ENCODE peak calls at places on chromosomes 4 and X, in eight cellular contexts. One of them, this sample, is unnamed.

GRCh38 chrX:39445336-39445735 is 644.1 kb downstream of the MID1IP1 start:
- DNase-seq in GM12878: no peak
- DNase-seq in upper lobe of right lung: no peak
- DNase-seq in CD4-positive, alpha-beta T cell: peak
- DNase-seq in pancreas: no peak
- DNase-seq in fibroblast of pulmonary artery: peak
- DNase-seq in SK-N-SH: no peak
- DNase-seq in dorsolateral prefrontal cortex: no peak
- DNase-seq in this sample: no peak

GRCh38 chr4:161767116-161767515 is 396.7 kb downstream of the FSTL5 start:
- DNase-seq in GM12878: no peak
- DNase-seq in upper lobe of right lung: no peak
- DNase-seq in CD4-positive, alpha-beta T cell: no peak
- DNase-seq in pancreas: no peak
- DNase-seq in fibroblast of pulmonary artery: peak
- DNase-seq in SK-N-SH: no peak
- DNase-seq in dorsolateral prefrontal cortex: no peak
- DNase-seq in this sample: no peak

GRCh38 chr4:151356510-151356909 is 31.1 kb upstream of the SH3D19 start:
- DNase-seq in GM12878: no peak
- DNase-seq in upper lobe of right lung: no peak
- DNase-seq in CD4-positive, alpha-beta T cell: no peak
- DNase-seq in pancreas: no peak
- DNase-seq in fibroblast of pulmonary artery: peak
- DNase-seq in SK-N-SH: no peak
- DNase-seq in dorsolateral prefrontal cortex: no peak
- DNase-seq in this sample: no peak

GRCh38 chrX:66684196-66684595 is 45.3 kb upstream of the EDA2R start:
- DNase-seq in GM12878: no peak
- DNase-seq in upper lobe of right lung: no peak
- DNase-seq in CD4-positive, alpha-beta T cell: no peak
- DNase-seq in pancreas: no peak
- DNase-seq in fibroblast of pulmonary artery: peak
- DNase-seq in SK-N-SH: no peak
- DNase-seq in dorsolateral prefrontal cortex: no peak
- DNase-seq in this sample: no peak

GRCh38 chr4:12116009-12116542 is 687.4 kb upstream of the HS3ST1 start:
- DNase-seq in GM12878: no peak
- DNase-seq in upper lobe of right lung: no peak
- DNase-seq in CD4-positive, alpha-beta T cell: no peak
- DNase-seq in pancreas: no peak
- DNase-seq in fibroblast of pulmonary artery: no peak
- DNase-seq in SK-N-SH: no peak
- DNase-seq in dorsolateral prefrontal cortex: no peak
- DNase-seq in this sample: no peak

GRCh38 chrX:69506617-69507499 is 2.7 kb downstream of the NALF2 start:
- DNase-seq in GM12878: no peak
- DNase-seq in upper lobe of right lung: no peak
- DNase-seq in CD4-positive, alpha-beta T cell: no peak
- DNase-seq in pancreas: peak
- DNase-seq in fibroblast of pulmonary artery: peak
- DNase-seq in SK-N-SH: no peak
- DNase-seq in dorsolateral prefrontal cortex: no peak
- DNase-seq in this sample: no peak

GRCh38 chrX:140664939-140665338 is 44.6 kb upstream of the LINC00632 start:
- DNase-seq in GM12878: no peak
- DNase-seq in upper lobe of right lung: no peak
- DNase-seq in CD4-positive, alpha-beta T cell: no peak
- DNase-seq in pancreas: no peak
- DNase-seq in fibroblast of pulmonary artery: peak
- DNase-seq in SK-N-SH: peak
- DNase-seq in dorsolateral prefrontal cortex: no peak
- DNase-seq in this sample: no peak

GRCh38 chr4:151197258-151197657 is 79.7 kb upstream of the PRSS48 start:
- DNase-seq in GM12878: no peak
- DNase-seq in upper lobe of right lung: no peak
- DNase-seq in CD4-positive, alpha-beta T cell: no peak
- DNase-seq in pancreas: no peak
- DNase-seq in fibroblast of pulmonary artery: peak
- DNase-seq in SK-N-SH: no peak
- DNase-seq in dorsolateral prefrontal cortex: no peak
- DNase-seq in this sample: no peak

GRCh38 chr4:71441186-71442169 is 102.7 kb downstream of the SLC4A4 start:
- DNase-seq in GM12878: no peak
- DNase-seq in upper lobe of right lung: no peak
- DNase-seq in CD4-positive, alpha-beta T cell: no peak
- DNase-seq in pancreas: no peak
- DNase-seq in fibroblast of pulmonary artery: no peak
- DNase-seq in SK-N-SH: no peak
- DNase-seq in dorsolateral prefrontal cortex: no peak
- DNase-seq in this sample: no peak

DNA sequence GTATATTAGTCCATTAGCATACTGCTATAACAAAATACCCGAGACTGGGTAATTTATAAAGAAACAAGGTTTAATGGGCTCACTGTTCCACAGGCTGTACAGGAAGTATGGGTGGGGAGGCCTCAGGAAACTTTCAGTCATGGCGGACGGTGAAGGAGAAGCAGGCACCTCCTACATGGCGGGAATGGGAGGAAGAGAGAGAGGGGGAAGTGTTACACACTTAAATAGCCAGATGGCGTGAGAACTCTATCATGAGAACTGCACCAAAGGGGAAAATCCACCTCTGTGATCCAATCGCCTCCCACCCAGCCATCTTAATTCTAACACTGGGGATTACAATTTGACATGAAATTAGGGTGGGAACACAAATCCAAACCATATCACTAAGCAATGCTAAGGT is 98.9 kb upstream of the SH3RF1 start:
- DNase-seq in GM12878: no peak
- DNase-seq in upper lobe of right lung: no peak
- DNase-seq in CD4-positive, alpha-beta T cell: no peak
- DNase-seq in pancreas: no peak
- DNase-seq in fibroblast of pulmonary artery: no peak
- DNase-seq in SK-N-SH: no peak
- DNase-seq in dorsolateral prefrontal cortex: no peak
- DNase-seq in this sample: no peak
- TF ChIP-seq CTCF in GM12878: no peak
- TF ChIP-seq CTCF in upper lobe of right lung: no peak
- TF ChIP-seq CTCF in CD4-positive, alpha-beta T cell: no peak
- TF ChIP-seq CTCF in pancreas: no peak
- TF ChIP-seq CTCF in fibroblast of pulmonary artery: no peak
- TF ChIP-seq CTCF in SK-N-SH: no peak
- TF ChIP-seq CTCF in dorsolateral prefrontal cortex: no peak
- TF ChIP-seq CTCF in this sample: no peak

GRCh38 chrX:111007238-111007637 is 88.8 kb upstream of the PAK3 start:
- DNase-seq in GM12878: no peak
- DNase-seq in upper lobe of right lung: no peak
- DNase-seq in CD4-positive, alpha-beta T cell: no peak
- DNase-seq in pancreas: no peak
- DNase-seq in fibroblast of pulmonary artery: no peak
- DNase-seq in SK-N-SH: no peak
- DNase-seq in dorsolateral prefrontal cortex: no peak
- DNase-seq in this sample: no peak
- TF ChIP-seq CTCF in GM12878: no peak
- TF ChIP-seq CTCF in upper lobe of right lung: no peak
- TF ChIP-seq CTCF in CD4-positive, alpha-beta T cell: no peak
- TF ChIP-seq CTCF in pancreas: no peak
- TF ChIP-seq CTCF in fibroblast of pulmonary artery: no peak
- TF ChIP-seq CTCF in SK-N-SH: no peak
- TF ChIP-seq CTCF in dorsolateral prefrontal cortex: no peak
- TF ChIP-seq CTCF in this sample: no peak

DNA sequence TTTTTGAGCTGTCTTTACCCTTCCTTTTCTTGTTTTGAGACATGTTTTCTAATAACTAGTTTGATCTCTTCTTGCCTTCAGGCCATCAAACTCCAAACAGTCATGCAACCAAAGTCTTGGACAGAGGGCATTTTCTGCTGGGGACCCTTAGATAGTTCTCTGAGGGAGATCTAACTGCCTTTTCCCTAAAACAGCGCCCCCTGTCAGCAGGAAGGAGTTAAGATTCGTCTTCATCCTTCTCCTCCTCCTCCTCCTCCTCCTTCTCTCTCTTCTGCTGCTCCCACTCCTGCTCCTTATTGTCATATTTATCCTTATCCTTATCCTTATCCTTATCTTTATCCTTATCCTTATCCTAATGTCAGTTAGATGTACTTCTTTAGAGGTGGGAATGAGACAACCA is 417.2 kb downstream of the TRAM1L1 start:
- DNase-seq in GM12878: no peak
- DNase-seq in upper lobe of right lung: no peak
- DNase-seq in CD4-positive, alpha-beta T cell: no peak
- DNase-seq in pancreas: no peak
- DNase-seq in fibroblast of pulmonary artery: no peak
- DNase-seq in SK-N-SH: no peak
- DNase-seq in dorsolateral prefrontal cortex: no peak
- DNase-seq in this sample: no peak
- TF ChIP-seq CTCF in GM12878: peak
- TF ChIP-seq CTCF in upper lobe of right lung: peak
- TF ChIP-seq CTCF in CD4-positive, alpha-beta T cell: no peak
- TF ChIP-seq CTCF in pancreas: no peak
- TF ChIP-seq CTCF in fibroblast of pulmonary artery: no peak
- TF ChIP-seq CTCF in SK-N-SH: peak
- TF ChIP-seq CTCF in dorsolateral prefrontal cortex: no peak
- TF ChIP-seq CTCF in this sample: no peak

DNA sequence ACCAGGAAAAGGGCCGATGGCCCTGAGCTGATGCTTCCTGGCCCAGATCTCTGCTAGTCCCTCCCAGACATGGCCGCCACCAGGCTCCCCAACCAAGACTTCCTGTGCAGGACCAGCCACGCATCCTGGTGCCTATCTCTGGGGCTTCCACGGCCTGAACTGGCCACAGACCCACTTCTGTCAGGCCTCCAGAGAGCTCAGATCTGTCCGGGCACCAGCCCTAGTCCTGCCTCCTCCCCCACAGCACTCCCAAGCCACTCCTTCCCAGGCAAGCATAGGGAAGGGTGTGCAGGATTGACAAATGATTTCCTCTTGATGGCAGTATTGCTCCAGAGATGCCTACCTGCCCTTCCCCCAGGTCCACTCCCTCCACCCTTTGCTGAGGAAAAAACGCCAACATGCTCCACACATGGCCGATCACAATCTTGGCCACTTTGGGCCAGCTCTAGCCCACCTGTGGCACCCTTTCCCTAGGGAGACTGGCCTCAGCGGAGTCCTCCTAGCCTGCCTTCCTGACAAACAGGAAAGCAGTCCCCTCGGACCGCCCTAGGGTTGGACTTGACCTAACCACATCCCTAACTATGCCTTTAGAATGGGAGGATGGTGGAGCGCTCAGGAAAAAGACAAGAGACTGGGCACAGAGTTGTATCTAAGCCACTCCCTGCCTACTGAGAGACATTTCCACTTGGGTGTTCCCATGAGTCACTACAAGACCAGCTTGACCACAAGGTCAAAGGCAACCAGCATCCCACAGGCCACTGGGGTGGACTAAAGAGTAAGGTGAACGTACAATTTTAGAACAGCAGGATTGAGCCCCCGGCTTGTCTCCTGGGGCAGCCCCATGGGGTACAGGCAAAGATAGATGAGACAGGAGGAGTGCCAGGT is 277.5 kb upstream of the AGTR2 start:
- DNase-seq in GM12878: peak
- DNase-seq in upper lobe of right lung: no peak
- DNase-seq in CD4-positive, alpha-beta T cell: no peak
- DNase-seq in pancreas: peak
- DNase-seq in fibroblast of pulmonary artery: peak
- DNase-seq in SK-N-SH: peak
- DNase-seq in dorsolateral prefrontal cortex: peak
- DNase-seq in this sample: no peak
- TF ChIP-seq CTCF in GM12878: peak
- TF ChIP-seq CTCF in upper lobe of right lung: no peak
- TF ChIP-seq CTCF in CD4-positive, alpha-beta T cell: no peak
- TF ChIP-seq CTCF in pancreas: peak
- TF ChIP-seq CTCF in fibroblast of pulmonary artery: no peak
- TF ChIP-seq CTCF in SK-N-SH: peak
- TF ChIP-seq CTCF in dorsolateral prefrontal cortex: peak
- TF ChIP-seq CTCF in this sample: no peak

GRCh38 chrX:153580700-153581386 is 18.1 kb downstream of the CCNQ start:
- DNase-seq in GM12878: no peak
- DNase-seq in upper lobe of right lung: no peak
- DNase-seq in CD4-positive, alpha-beta T cell: no peak
- DNase-seq in pancreas: no peak
- DNase-seq in fibroblast of pulmonary artery: no peak
- DNase-seq in SK-N-SH: no peak
- DNase-seq in dorsolateral prefrontal cortex: no peak
- DNase-seq in this sample: no peak
- TF ChIP-seq CTCF in GM12878: no peak
- TF ChIP-seq CTCF in upper lobe of right lung: no peak
- TF ChIP-seq CTCF in CD4-positive, alpha-beta T cell: no peak
- TF ChIP-seq CTCF in pancreas: no peak
- TF ChIP-seq CTCF in fibroblast of pulmonary artery: peak
- TF ChIP-seq CTCF in SK-N-SH: peak
- TF ChIP-seq CTCF in dorsolateral prefrontal cortex: no peak
- TF ChIP-seq CTCF in this sample: no peak

GRCh38 chr4:108249397-108249796 is 80.7 kb upstream of the LEF1 start:
- DNase-seq in GM12878: no peak
- DNase-seq in upper lobe of right lung: no peak
- DNase-seq in CD4-positive, alpha-beta T cell: no peak
- DNase-seq in pancreas: no peak
- DNase-seq in fibroblast of pulmonary artery: no peak
- DNase-seq in SK-N-SH: no peak
- DNase-seq in dorsolateral prefrontal cortex: no peak
- DNase-seq in this sample: no peak

GRCh38 chr4:108244576-108244975 is 75.8 kb upstream of the LEF1 start:
- DNase-seq in GM12878: no peak
- DNase-seq in upper lobe of right lung: no peak
- DNase-seq in CD4-positive, alpha-beta T cell: no peak
- DNase-seq in pancreas: no peak
- DNase-seq in fibroblast of pulmonary artery: no peak
- DNase-seq in SK-N-SH: no peak
- DNase-seq in dorsolateral prefrontal cortex: no peak
- DNase-seq in this sample: no peak

DNA sequence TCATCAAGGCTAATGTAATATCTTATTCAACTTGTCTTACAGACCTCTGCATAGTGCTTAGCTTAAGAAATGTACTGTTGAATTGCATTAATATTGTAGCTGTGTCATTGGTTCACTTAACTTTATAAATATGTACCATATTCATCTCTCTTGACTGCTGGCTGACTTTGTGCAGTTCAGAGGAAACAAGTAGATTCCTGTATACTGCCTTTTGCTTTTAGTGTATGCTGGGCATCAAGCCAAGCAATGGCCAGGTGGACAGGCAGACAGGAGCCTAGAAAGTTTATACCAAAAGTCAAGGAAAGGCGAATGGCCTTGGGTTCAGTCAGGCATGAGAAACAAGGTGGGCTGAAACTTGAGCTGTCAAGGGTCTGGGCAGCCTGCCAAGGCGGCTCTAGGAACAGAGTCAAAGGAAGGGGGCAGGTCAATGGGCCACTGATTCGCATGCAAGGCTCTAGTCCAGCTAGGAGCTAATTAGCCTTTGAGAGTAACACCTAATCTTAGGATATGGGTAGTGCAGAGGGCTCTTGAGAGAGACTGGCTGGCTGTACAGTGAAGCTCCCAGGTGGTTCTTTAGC is 78.9 kb upstream of the LEF1 start:
- DNase-seq in GM12878: no peak
- DNase-seq in upper lobe of right lung: peak
- DNase-seq in CD4-positive, alpha-beta T cell: no peak
- DNase-seq in pancreas: peak
- DNase-seq in fibroblast of pulmonary artery: no peak
- DNase-seq in SK-N-SH: no peak
- DNase-seq in dorsolateral prefrontal cortex: no peak
- DNase-seq in this sample: no peak
- TF ChIP-seq CTCF in GM12878: no peak
- TF ChIP-seq CTCF in upper lobe of right lung: no peak
- TF ChIP-seq CTCF in CD4-positive, alpha-beta T cell: no peak
- TF ChIP-seq CTCF in pancreas: no peak
- TF ChIP-seq CTCF in fibroblast of pulmonary artery: no peak
- TF ChIP-seq CTCF in SK-N-SH: no peak
- TF ChIP-seq CTCF in dorsolateral prefrontal cortex: no peak
- TF ChIP-seq CTCF in this sample: no peak